ENCODE peak calls at places on chromosomes 11 and 22, in ten cellular contexts. E is tibial nerve, C is transverse colon, Q is sigmoid colon, B is HepG2, M is K562, P is stomach, H is ovary, L is SK-N-SH, T is H1. V is an unnamed sample.

GRCh38 chr22:43412808-43413785 is 1.3 kb downstream of the MPPED1 start:
- DNase-seq in B (no peak), E (no peak), H (no peak), L (no peak), P (no peak), T (no peak), Q (no peak), C (no peak), M (no peak), V (no peak)

GRCh38 chr11:117823941-117824420 is 563 bp downstream of the FXYD2 start:
- DNase-seq in H (peak; percentile 71), C (peak; percentile 29), T (no peak), L (no peak), Q (peak; percentile 88), P (no peak), B (no peak), E (no peak), M (no peak), V (no peak)

GRCh38 chr11:48127521-48128183 is 89.0 kb upstream of the OR4B1 start:
- DNase-seq in H (no peak), L (no peak), M (no peak), E (no peak), B (no peak), Q (no peak), P (no peak), C (no peak), T (no peak), V (no peak)

GRCh38 chr22:31572939-31573338 is 76.6 kb downstream of the SFI1 start:
- DNase-seq in T (no peak), M (no peak), P (no peak), L (no peak), C (no peak), B (no peak), H (no peak), Q (no peak), E (no peak), V (no peak)

GRCh38 chr11:43936081-43936480 is 6.4 kb upstream of the C11orf96 start:
- DNase-seq in P (no peak), L (no peak), Q (no peak), E (no peak), M (no peak), H (no peak), T (no peak), B (no peak), C (no peak), V (no peak)

GRCh38 chr22:49240472-49240871 is 587.2 kb downstream of the BRD1 start:
- DNase-seq in P (no peak), T (no peak), B (no peak), M (no peak), H (no peak), E (no peak), Q (no peak), C (no peak), L (no peak), V (peak; percentile 89)

GRCh38 chr11:100961633-100962032 is 168.0 kb downstream of the PGR start:
- DNase-seq in L (no peak), P (no peak), C (no peak), B (no peak), H (no peak), M (no peak), Q (no peak), T (no peak), E (no peak), V (no peak)

GRCh38 chr11:34790620-34791019 is 125.6 kb downstream of the APIP start:
- DNase-seq in B (no peak), L (no peak), C (no peak), M (no peak), E (no peak), H (no peak), T (no peak), Q (no peak), P (no peak), V (no peak)

GRCh38 chr22:21038405-21038804 is 6.0 kb upstream of the SLC7A4 start:
- DNase-seq in L (no peak), P (no peak), E (no peak), M (no peak), Q (no peak), B (no peak), T (no peak), H (no peak), C (no peak), V (no peak)

GRCh38 chr11:78840623-78841022 is 266.0 kb upstream of the NARS2 start:
- DNase-seq in M (no peak), E (no peak), B (no peak), L (no peak), P (no peak), C (no peak), Q (peak; percentile 69), H (peak; percentile 24), T (no peak), V (no peak)

GRCh38 chr11:100681064-100681502 is 6.0 kb upstream of the ARHGAP42 start:
- DNase-seq in H (no peak), E (peak; percentile 70), T (no peak), Q (peak; percentile 75), L (no peak), B (peak; percentile 76), M (peak; percentile 58), P (peak; percentile 78), C (peak; percentile 89), V (no peak)

GRCh38 chr22:36469094-36469710 is 12.2 kb downstream of the TXN2 start:
- DNase-seq in Q (peak; percentile 87), H (no peak), B (no peak), E (no peak), T (no peak), P (no peak), C (no peak), L (no peak), M (no peak), V (no peak)
- H3K36me3 ChIP-seq in Q (peaks cover 12% of the 10 kb centered on the region), H (no peaks in the 10 kb centered on the region), B (peaks cover 9% of the 10 kb centered on the region), E (peaks cover 1% of the 10 kb centered on the region), T (no peaks in the 10 kb centered on the region), P (peaks cover 50% of the 10 kb centered on the region), C (no peaks in the 10 kb centered on the region), L (peaks cover 8% of the 10 kb centered on the region), M (peaks cover 64% of the 10 kb centered on the region), V (peaks cover 32% of the 10 kb centered on the region)

GRCh38 chr11:68261006-68261405 is 10.8 kb downstream of the C11orf24 start:
- DNase-seq in C (no peak), Q (no peak), E (no peak), T (no peak), P (no peak), H (no peak), M (no peak), B (no peak), L (no peak), V (no peak)
- TF ChIP-seq EP300 in C (no peak), Q (no peak), E (no peak), T (no peak), P (no peak), H (no peak), M (no peak), B (no peak), L (no peak), V (no peak)

GRCh38 chr11:73009972-73010371 is 132.1 kb downstream of the FCHSD2 start:
- DNase-seq in P (no peak), T (no peak), M (no peak), L (no peak), C (no peak), Q (no peak), B (no peak), H (no peak), E (no peak), V (no peak)
- H3K36me3 ChIP-seq in P (peaks cover 20% of the 10 kb centered on the region), T (no peaks in the 10 kb centered on the region), M (no peaks in the 10 kb centered on the region), L (peaks cover 3% of the 10 kb centered on the region), C (no peaks in the 10 kb centered on the region), Q (peaks cover 9% of the 10 kb centered on the region), B (peaks cover 11% of the 10 kb centered on the region), H (no peaks in the 10 kb centered on the region), E (no peaks in the 10 kb centered on the region), V (peaks cover 15% of the 10 kb centered on the region)

DNA sequence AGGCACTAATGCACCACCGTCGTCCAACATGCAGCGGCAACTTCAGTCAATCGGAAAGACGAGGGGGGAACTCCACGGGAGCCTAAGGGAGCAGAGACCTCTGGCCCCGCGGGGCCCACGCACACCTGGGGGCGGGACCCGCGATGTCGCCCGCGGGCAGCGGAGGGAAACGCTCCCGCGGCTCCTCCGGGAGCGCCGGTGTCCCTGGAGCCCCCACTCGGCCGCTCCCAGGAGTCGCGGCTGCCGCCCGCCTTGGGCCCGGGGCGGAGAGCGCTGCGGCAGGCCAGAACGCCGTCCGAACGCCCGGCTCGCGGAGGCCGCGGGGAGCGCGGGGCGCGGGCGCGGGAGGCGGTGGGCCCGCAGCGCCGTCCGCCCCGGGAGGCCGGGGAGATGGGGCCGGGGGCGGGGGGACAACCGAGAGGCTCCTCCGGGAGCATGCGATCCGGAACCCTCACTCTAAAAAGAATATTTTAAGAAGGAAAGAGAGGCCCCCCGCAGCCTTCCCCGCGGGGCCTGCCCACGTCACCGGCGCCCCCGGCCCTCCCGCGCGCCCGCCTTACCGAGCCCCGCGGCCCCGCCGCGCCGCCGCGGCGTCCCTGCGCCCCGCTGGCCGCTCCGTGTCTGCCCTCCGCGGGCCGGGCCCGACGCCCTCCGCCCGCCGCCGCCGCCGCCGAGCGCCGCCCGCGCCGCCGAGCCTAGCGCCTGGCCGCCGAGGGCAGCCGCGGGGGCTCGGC is 86.6 kb upstream of the ARHGAP32 start:
- DNase-seq in H (peak; percentile 16), Q (no peak), M (no peak), E (no peak), C (peak; percentile 12), L (peak; percentile 77), P (no peak), T (no peak), B (no peak), V (no peak)
- TF ChIP-seq EP300 in H (no peak), Q (no peak), M (no peak), E (no peak), C (no peak), L (no peak), P (no peak), T (no peak), B (no peak), V (no peak)

V was measured in esophagus muscularis mucosa.